ENCODE peak calls at places on chromosomes 13 and 19, in six cellular contexts. One of them, this sample, is unnamed.

GRCh38 chr13:43391021-43391420 is 367.6 kb downstream of the DNAJC15 start:
- DNase-seq in astrocyte of the spinal cord: no peak
- DNase-seq in hepatocyte: no peak
- DNase-seq in sigmoid colon: no peak
- DNase-seq in brain microvascular endothelial cell: no peak
- DNase-seq in psoas muscle: no peak
- DNase-seq in this sample: no peak

GRCh38 chr13:113589251-113589960 is 4.9 kb downstream of the TFDP1 start:
- DNase-seq in sigmoid colon: no peak
- DNase-seq in psoas muscle: no peak
- DNase-seq in astrocyte of the spinal cord: no peak
- DNase-seq in brain microvascular endothelial cell: no peak
- DNase-seq in hepatocyte: no peak
- DNase-seq in this sample: no peak

GRCh38 chr13:50521191-50521590 is 322.3 kb downstream of the DLEU7 start:
- DNase-seq in astrocyte of the spinal cord: peak; percentile 0
- DNase-seq in psoas muscle: no peak
- DNase-seq in brain microvascular endothelial cell: no peak
- DNase-seq in hepatocyte: no peak
- DNase-seq in sigmoid colon: no peak
- DNase-seq in this sample: no peak

GRCh38 chr13:46307554-46307953 is 79.5 kb downstream of the RUBCNL start:
- DNase-seq in hepatocyte: no peak
- DNase-seq in psoas muscle: no peak
- DNase-seq in brain microvascular endothelial cell: no peak
- DNase-seq in astrocyte of the spinal cord: peak; percentile 15
- DNase-seq in sigmoid colon: no peak
- DNase-seq in this sample: no peak

GRCh38 chr13:50104493-50104892 is 89.2 kb downstream of the KCNRG start:
- DNase-seq in sigmoid colon: no peak
- DNase-seq in psoas muscle: no peak
- DNase-seq in brain microvascular endothelial cell: no peak
- DNase-seq in astrocyte of the spinal cord: no peak
- DNase-seq in hepatocyte: no peak
- DNase-seq in this sample: no peak

GRCh38 chr19:45507864-45508680 is 793 bp downstream of the VASP start:
- DNase-seq in hepatocyte: peak; percentile 86
- DNase-seq in astrocyte of the spinal cord: no peak
- DNase-seq in sigmoid colon: peak; percentile 89
- DNase-seq in psoas muscle: peak; percentile 50
- DNase-seq in brain microvascular endothelial cell: no peak
- DNase-seq in this sample: peak; percentile 79

GRCh38 chr13:66992683-66993082 is 237.5 kb downstream of the PCDH9 start:
- DNase-seq in psoas muscle: no peak
- DNase-seq in astrocyte of the spinal cord: no peak
- DNase-seq in brain microvascular endothelial cell: no peak
- DNase-seq in hepatocyte: no peak
- DNase-seq in sigmoid colon: no peak
- DNase-seq in this sample: no peak

GRCh38 chr13:108964601-108965000 is 335.2 kb downstream of the MYO16 start:
- DNase-seq in astrocyte of the spinal cord: no peak
- DNase-seq in psoas muscle: no peak
- DNase-seq in brain microvascular endothelial cell: no peak
- DNase-seq in hepatocyte: no peak
- DNase-seq in sigmoid colon: no peak
- DNase-seq in this sample: no peak

GRCh38 chr19:40165362-40165937 is 25.8 kb upstream of the MAP3K10 start:
- DNase-seq in psoas muscle: peak; percentile 42
- DNase-seq in astrocyte of the spinal cord: peak; percentile 4
- DNase-seq in brain microvascular endothelial cell: peak; percentile 7
- DNase-seq in hepatocyte: peak; percentile 32
- DNase-seq in sigmoid colon: no peak
- DNase-seq in this sample: peak; percentile 80

GRCh38 chr19:42280761-42281174 is 11.7 kb downstream of the CIC start:
- DNase-seq in psoas muscle: peak; percentile 73
- DNase-seq in sigmoid colon: no peak
- DNase-seq in hepatocyte: no peak
- DNase-seq in brain microvascular endothelial cell: no peak
- DNase-seq in astrocyte of the spinal cord: peak; percentile 70
- DNase-seq in this sample: no peak

GRCh38 chr13:35857769-35858168 is 273.4 kb downstream of the DCLK1 start:
- DNase-seq in astrocyte of the spinal cord: peak; percentile 40
- DNase-seq in psoas muscle: no peak
- DNase-seq in hepatocyte: no peak
- DNase-seq in sigmoid colon: no peak
- DNase-seq in brain microvascular endothelial cell: peak; percentile 59
- DNase-seq in this sample: no peak

GRCh38 chr13:106795847-106796246 is 227.9 kb upstream of the ARGLU1 start:
- DNase-seq in psoas muscle: no peak
- DNase-seq in astrocyte of the spinal cord: no peak
- DNase-seq in brain microvascular endothelial cell: peak; percentile 4
- DNase-seq in hepatocyte: no peak
- DNase-seq in sigmoid colon: no peak
- DNase-seq in this sample: no peak

GRCh38 chr19:54434862-54435174 is 14.2 kb upstream of the LENG8 start:
- DNase-seq in sigmoid colon: no peak
- DNase-seq in brain microvascular endothelial cell: no peak
- DNase-seq in astrocyte of the spinal cord: no peak
- DNase-seq in hepatocyte: no peak
- DNase-seq in psoas muscle: no peak
- DNase-seq in this sample: no peak

GRCh38 chr13:111043575-111043982 is 71.5 kb upstream of the ARHGEF7 start:
- DNase-seq in brain microvascular endothelial cell: peak; percentile 95
- DNase-seq in hepatocyte: no peak
- DNase-seq in astrocyte of the spinal cord: peak; percentile 26
- DNase-seq in sigmoid colon: no peak
- DNase-seq in psoas muscle: peak; percentile 35
- DNase-seq in this sample: peak; percentile 52

GRCh38 chr19:15260939-15261338 is 28.7 kb upstream of the EPHX3 start:
- DNase-seq in sigmoid colon: no peak
- DNase-seq in hepatocyte: no peak
- DNase-seq in psoas muscle: no peak
- DNase-seq in astrocyte of the spinal cord: no peak
- DNase-seq in brain microvascular endothelial cell: no peak
- DNase-seq in this sample: no peak

GRCh38 chr19:43318203-43318602 is 35.3 kb upstream of the CD177 start:
- DNase-seq in sigmoid colon: no peak
- DNase-seq in astrocyte of the spinal cord: no peak
- DNase-seq in hepatocyte: no peak
- DNase-seq in brain microvascular endothelial cell: no peak
- DNase-seq in psoas muscle: no peak
- DNase-seq in this sample: no peak

GRCh38 chr19:29563688-29564087 is 37.9 kb downstream of the VSTM2B start:
- DNase-seq in sigmoid colon: no peak
- DNase-seq in brain microvascular endothelial cell: no peak
- DNase-seq in hepatocyte: peak; percentile 30
- DNase-seq in astrocyte of the spinal cord: no peak
- DNase-seq in psoas muscle: no peak
- DNase-seq in this sample: no peak

GRCh38 chr19:13823901-13824300 is 28.7 kb downstream of the ZSWIM4 start:
- DNase-seq in hepatocyte: no peak
- DNase-seq in astrocyte of the spinal cord: no peak
- DNase-seq in sigmoid colon: no peak
- DNase-seq in brain microvascular endothelial cell: no peak
- DNase-seq in psoas muscle: no peak
- DNase-seq in this sample: no peak

GRCh38 chr19:13827656-13828055 is 32.4 kb downstream of the ZSWIM4 start:
- DNase-seq in psoas muscle: no peak
- DNase-seq in sigmoid colon: no peak
- DNase-seq in astrocyte of the spinal cord: no peak
- DNase-seq in brain microvascular endothelial cell: no peak
- DNase-seq in hepatocyte: no peak
- DNase-seq in this sample: no peak

GRCh38 chr19:13825489-13826475 is 30.5 kb downstream of the ZSWIM4 start:
- DNase-seq in brain microvascular endothelial cell: no peak
- DNase-seq in astrocyte of the spinal cord: no peak
- DNase-seq in hepatocyte: peak; percentile 38
- DNase-seq in psoas muscle: no peak
- DNase-seq in sigmoid colon: no peak
- DNase-seq in this sample: no peak

GRCh38 chr19:13824703-13825102 is 29.5 kb downstream of the ZSWIM4 start:
- DNase-seq in sigmoid colon: no peak
- DNase-seq in brain microvascular endothelial cell: no peak
- DNase-seq in psoas muscle: no peak
- DNase-seq in astrocyte of the spinal cord: no peak
- DNase-seq in hepatocyte: no peak
- DNase-seq in this sample: no peak

DNA sequence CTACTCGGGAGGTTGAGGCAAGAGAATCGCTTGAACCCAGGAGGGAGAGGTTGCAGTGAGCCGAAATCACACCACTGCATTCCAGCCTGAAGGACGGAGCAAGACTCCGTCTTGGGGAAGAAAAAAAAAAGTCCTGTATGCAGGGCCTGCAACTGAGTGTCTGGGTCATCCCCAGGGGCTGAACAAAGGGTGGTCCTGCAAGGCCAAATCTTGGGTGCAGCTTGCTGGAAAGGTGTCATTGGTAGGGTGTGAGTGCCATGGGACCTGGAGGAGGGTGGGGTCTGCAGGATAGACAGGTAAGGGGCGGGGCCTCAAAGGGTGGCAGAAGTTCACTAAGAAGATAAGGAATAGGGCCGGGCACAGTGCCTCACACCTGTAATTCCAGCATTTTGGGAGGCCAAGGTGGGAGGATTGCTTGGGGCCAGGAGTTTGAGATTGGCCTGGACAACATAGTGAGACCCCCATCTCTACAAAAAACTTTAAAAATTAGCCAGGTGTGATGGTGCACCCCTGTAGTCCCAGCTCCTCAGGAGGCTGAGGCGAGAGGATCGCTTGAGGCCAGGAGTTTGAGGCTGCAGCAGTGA is 31.5 kb downstream of the ZSWIM4 start:
- DNase-seq in hepatocyte: no peak
- DNase-seq in sigmoid colon: no peak
- DNase-seq in psoas muscle: no peak
- DNase-seq in astrocyte of the spinal cord: no peak
- DNase-seq in brain microvascular endothelial cell: no peak
- DNase-seq in this sample: no peak
- TF ChIP-seq CTCF in hepatocyte: no peak
- TF ChIP-seq CTCF in sigmoid colon: no peak
- TF ChIP-seq CTCF in psoas muscle: no peak
- TF ChIP-seq CTCF in astrocyte of the spinal cord: no peak
- TF ChIP-seq CTCF in brain microvascular endothelial cell: no peak
- TF ChIP-seq CTCF in this sample: no peak

GRCh38 chr19:13260883-13261653 is 110.9 kb downstream of the IER2 start:
- DNase-seq in brain microvascular endothelial cell: peak; percentile 89
- DNase-seq in sigmoid colon: no peak
- DNase-seq in hepatocyte: peak; percentile 62
- DNase-seq in psoas muscle: no peak
- DNase-seq in astrocyte of the spinal cord: peak; percentile 89
- DNase-seq in this sample: peak; percentile 90
- TF ChIP-seq CTCF in brain microvascular endothelial cell: peak; percentile 52
- TF ChIP-seq CTCF in sigmoid colon: no peak
- TF ChIP-seq CTCF in hepatocyte: no peak
- TF ChIP-seq CTCF in psoas muscle: peak; percentile 5
- TF ChIP-seq CTCF in astrocyte of the spinal cord: peak; percentile 21
- TF ChIP-seq CTCF in this sample: no peak

GRCh38 chr13:29844441-29844840 is 6.0 kb downstream of the UBL3 start:
- DNase-seq in sigmoid colon: no peak
- DNase-seq in brain microvascular endothelial cell: no peak
- DNase-seq in astrocyte of the spinal cord: no peak
- DNase-seq in hepatocyte: no peak
- DNase-seq in psoas muscle: no peak
- DNase-seq in this sample: no peak

GRCh38 chr13:29847501-29847983 is 2.9 kb downstream of the UBL3 start:
- DNase-seq in sigmoid colon: no peak
- DNase-seq in brain microvascular endothelial cell: peak; percentile 24
- DNase-seq in hepatocyte: peak; percentile 41
- DNase-seq in psoas muscle: no peak
- DNase-seq in astrocyte of the spinal cord: peak; percentile 65
- DNase-seq in this sample: no peak

GRCh38 chr13:29849071-29849541 is 1.3 kb downstream of the UBL3 start:
- DNase-seq in sigmoid colon: no peak
- DNase-seq in brain microvascular endothelial cell: peak; percentile 17
- DNase-seq in astrocyte of the spinal cord: no peak
- DNase-seq in psoas muscle: no peak
- DNase-seq in hepatocyte: peak; percentile 40
- DNase-seq in this sample: peak; percentile 37

GRCh38 chr13:29846475-29847256 is 3.8 kb downstream of the UBL3 start:
- DNase-seq in astrocyte of the spinal cord: peak; percentile 24
- DNase-seq in brain microvascular endothelial cell: no peak
- DNase-seq in psoas muscle: no peak
- DNase-seq in hepatocyte: no peak
- DNase-seq in sigmoid colon: no peak
- DNase-seq in this sample: no peak

DNA sequence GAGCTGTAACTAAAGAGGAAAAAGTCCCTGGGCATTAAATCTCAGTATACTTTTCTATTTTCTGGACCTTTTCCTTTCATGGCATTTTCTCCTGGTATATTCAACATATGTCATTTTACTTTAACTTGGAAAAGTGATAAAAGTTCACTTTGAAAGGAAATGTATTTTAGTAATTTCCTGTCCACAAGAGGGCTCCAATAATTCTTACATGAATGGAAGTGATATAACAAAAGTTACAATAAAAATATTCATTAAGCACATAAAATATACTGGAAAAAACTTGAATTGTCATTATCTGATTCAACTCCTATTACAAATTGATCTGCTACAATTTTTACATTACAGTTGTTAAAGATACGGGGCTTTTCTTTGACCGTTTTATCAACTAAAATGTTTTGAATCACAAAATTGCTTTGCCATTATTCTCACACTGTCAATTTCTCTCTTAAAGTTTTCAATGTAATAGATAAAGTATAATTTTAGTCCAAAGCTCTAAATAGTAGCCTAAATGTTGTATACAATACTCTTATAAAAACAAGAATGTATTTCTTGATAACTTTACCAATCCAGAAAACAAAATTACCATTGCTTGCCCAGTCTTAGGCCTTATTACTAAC is 4.9 kb downstream of the UBL3 start:
- DNase-seq in astrocyte of the spinal cord: peak; percentile 54
- DNase-seq in hepatocyte: no peak
- DNase-seq in brain microvascular endothelial cell: no peak
- DNase-seq in sigmoid colon: no peak
- DNase-seq in psoas muscle: no peak
- DNase-seq in this sample: no peak
- TF ChIP-seq CTCF in astrocyte of the spinal cord: peak; percentile 22
- TF ChIP-seq CTCF in hepatocyte: peak; percentile 52
- TF ChIP-seq CTCF in brain microvascular endothelial cell: peak; percentile 9
- TF ChIP-seq CTCF in sigmoid colon: no peak
- TF ChIP-seq CTCF in psoas muscle: peak; percentile 21
- TF ChIP-seq CTCF in this sample: no peak

DNA sequence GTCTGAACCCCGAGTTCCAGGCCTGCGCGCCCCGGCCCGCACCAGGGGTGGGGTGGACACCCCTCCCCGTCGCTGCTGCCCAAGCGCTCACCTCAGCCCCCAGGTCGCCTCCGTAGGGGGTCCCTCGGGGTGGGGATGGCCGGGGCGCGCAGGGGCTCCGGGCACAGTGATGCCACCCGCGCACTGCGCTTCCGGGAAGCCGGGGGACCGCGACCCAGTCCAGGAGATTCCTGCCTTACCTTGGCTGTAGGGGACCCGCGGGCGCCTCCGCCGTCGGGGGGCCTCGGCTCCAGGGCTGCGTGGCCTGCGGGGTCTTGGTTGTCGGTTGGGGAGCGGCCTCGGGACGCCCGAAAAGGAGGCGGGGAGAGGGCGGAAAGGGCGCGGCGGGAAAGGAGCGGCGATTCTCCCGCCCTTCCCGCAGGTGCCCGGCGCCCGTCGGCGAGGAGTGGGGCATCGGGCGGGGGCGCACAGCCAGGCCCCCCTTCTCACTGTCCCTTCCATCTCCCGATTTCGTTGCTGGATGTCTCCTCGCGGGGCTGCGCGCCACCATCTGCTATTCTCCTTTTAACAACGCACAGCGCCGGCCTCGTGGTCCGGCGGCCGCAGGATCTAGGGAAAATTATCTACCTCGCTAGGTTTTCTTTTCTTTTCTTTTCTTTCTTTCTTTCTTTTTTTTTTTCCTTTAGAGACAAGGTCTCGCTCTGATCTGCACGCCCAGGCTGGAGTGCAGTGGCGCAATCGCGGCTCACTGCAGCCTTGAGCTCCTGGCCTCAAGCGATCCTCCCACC is at the start of gene KEAP1:
- DNase-seq in psoas muscle: no peak
- DNase-seq in brain microvascular endothelial cell: no peak
- DNase-seq in astrocyte of the spinal cord: peak; percentile 35
- DNase-seq in hepatocyte: peak; percentile 52
- DNase-seq in sigmoid colon: peak; percentile 69
- DNase-seq in this sample: peak; percentile 66
- TF ChIP-seq CTCF in psoas muscle: no peak
- TF ChIP-seq CTCF in brain microvascular endothelial cell: no peak
- TF ChIP-seq CTCF in astrocyte of the spinal cord: no peak
- TF ChIP-seq CTCF in hepatocyte: no peak
- TF ChIP-seq CTCF in sigmoid colon: no peak
- TF ChIP-seq CTCF in this sample: no peak

This sample was measured in GM12865.